ENCODE peak calls at places on chromosomes 16 and 17, in six cellular contexts. M, A, L, P, H and B are unnamed samples.

GRCh38 chr16:31138621-31139578 is 3.4 kb upstream of the PRSS8 start:
- DNase-seq in M (peak; percentile 41), A (no peak), L (peak; percentile 70), P (no peak), H (peak; percentile 76), B (no peak)

GRCh38 chr17:280901-281300 is 71.7 kb downstream of the RPH3AL start:
- DNase-seq in M (no peak), A (no peak), L (no peak), P (peak; percentile 32), H (no peak), B (no peak)

GRCh38 chr16:8669481-8669880 is 4.9 kb upstream of the ABAT start:
- DNase-seq in M (no peak), A (no peak), L (no peak), P (no peak), H (no peak), B (no peak)

GRCh38 chr16:46768809-46769208 is 20.7 kb upstream of the MYLK3 start:
- DNase-seq in M (no peak), A (no peak), L (no peak), P (no peak), H (no peak), B (no peak)

GRCh38 chr16:88523381-88524159 is 46.6 kb upstream of the ZC3H18 start:
- DNase-seq in M (no peak), A (no peak), L (no peak), P (no peak), H (no peak), B (peak; percentile 78)

GRCh38 chr17:2899911-2900310 is 103.7 kb downstream of the RAP1GAP2 start:
- DNase-seq in M (no peak), A (no peak), L (peak; percentile 11), P (no peak), H (no peak), B (no peak)

GRCh38 chr17:77096570-77097214 is 44.1 kb upstream of the SEC14L1 start:
- DNase-seq in M (peak; percentile 41), A (peak; percentile 76), L (peak; percentile 73), P (no peak), H (peak; percentile 78), B (peak; percentile 61)

GRCh38 chr17:33910200-33910857 is 344.8 kb upstream of the CCL2 start:
- DNase-seq in M (no peak), A (no peak), L (no peak), P (no peak), H (no peak), B (peak; percentile 31)

GRCh38 chr16:80100846-80101451 is 439.8 kb upstream of the DYNLRB2 start:
- DNase-seq in M (no peak), A (no peak), L (no peak), P (no peak), H (no peak), B (no peak)

GRCh38 chr17:78510141-78510935 is 66.9 kb downstream of the DNAH17 start:
- DNase-seq in M (no peak), A (no peak), L (no peak), P (no peak), H (no peak), B (no peak)

GRCh38 chr17:4529533-4530152 is 25.5 kb downstream of the MYBBP1A start:
- DNase-seq in M (no peak), A (no peak), L (no peak), P (no peak), H (no peak), B (no peak)

GRCh38 chr17:60606036-60606435 is 6.0 kb downstream of the PPM1D start:
- DNase-seq in M (no peak), A (no peak), L (no peak), P (no peak), H (peak; percentile 46), B (no peak)

GRCh38 chr16:1167276-1168107 is 14.6 kb downstream of the CACNA1H start:
- DNase-seq in M (no peak), A (no peak), L (no peak), P (no peak), H (no peak), B (no peak)

GRCh38 chr17:72699566-72699965 is 392.9 kb downstream of the SLC39A11 start:
- DNase-seq in M (no peak), A (peak; percentile 79), L (peak; percentile 39), P (no peak), H (no peak), B (no peak)

GRCh38 chr16:72809446-72809845 is 238.5 kb downstream of the ZFHX3 start:
- DNase-seq in M (no peak), A (no peak), L (no peak), P (no peak), H (no peak), B (no peak)

GRCh38 chr16:78538919-78539318 is 439.5 kb downstream of the WWOX start:
- DNase-seq in M (no peak), A (no peak), L (no peak), P (no peak), H (no peak), B (no peak)

GRCh38 chr17:49101054-49101534 is 31.5 kb upstream of the B4GALNT2 start:
- DNase-seq in M (no peak), A (no peak), L (peak; percentile 86), P (no peak), H (no peak), B (no peak)

GRCh38 chr17:59846391-59847165 is 46.2 kb downstream of the TUBD1 start:
- DNase-seq in M (peak; percentile 99), A (peak; percentile 45), L (peak; percentile 94), P (peak; percentile 95), H (peak; percentile 74), B (no peak)

GRCh38 chr16:28544998-28545397 is 6.2 kb upstream of the NUPR1 start:
- DNase-seq in M (no peak), A (no peak), L (no peak), P (no peak), H (no peak), B (no peak)

GRCh38 chr16:995087-995486 is 13.5 kb downstream of the SOX8 start:
- DNase-seq in M (no peak), A (no peak), L (peak; percentile 24), P (no peak), H (no peak), B (no peak)

GRCh38 chr17:63694974-63695773 is 4.8 kb downstream of the LIMD2 start:
- DNase-seq in M (no peak), A (no peak), L (no peak), P (no peak), H (no peak), B (no peak)

GRCh38 chr17:1529863-1530262 is 13.5 kb upstream of the INPP5K start:
- DNase-seq in M (no peak), A (no peak), L (no peak), P (no peak), H (no peak), B (no peak)

GRCh38 chr17:1535737-1536136 is 19.3 kb upstream of the INPP5K start:
- DNase-seq in M (no peak), A (no peak), L (no peak), P (no peak), H (no peak), B (no peak)

GRCh38 chr17:1532836-1533602 is 16.6 kb upstream of the INPP5K start:
- DNase-seq in M (no peak), A (peak; percentile 32), L (no peak), P (no peak), H (no peak), B (peak; percentile 69)

DNA sequence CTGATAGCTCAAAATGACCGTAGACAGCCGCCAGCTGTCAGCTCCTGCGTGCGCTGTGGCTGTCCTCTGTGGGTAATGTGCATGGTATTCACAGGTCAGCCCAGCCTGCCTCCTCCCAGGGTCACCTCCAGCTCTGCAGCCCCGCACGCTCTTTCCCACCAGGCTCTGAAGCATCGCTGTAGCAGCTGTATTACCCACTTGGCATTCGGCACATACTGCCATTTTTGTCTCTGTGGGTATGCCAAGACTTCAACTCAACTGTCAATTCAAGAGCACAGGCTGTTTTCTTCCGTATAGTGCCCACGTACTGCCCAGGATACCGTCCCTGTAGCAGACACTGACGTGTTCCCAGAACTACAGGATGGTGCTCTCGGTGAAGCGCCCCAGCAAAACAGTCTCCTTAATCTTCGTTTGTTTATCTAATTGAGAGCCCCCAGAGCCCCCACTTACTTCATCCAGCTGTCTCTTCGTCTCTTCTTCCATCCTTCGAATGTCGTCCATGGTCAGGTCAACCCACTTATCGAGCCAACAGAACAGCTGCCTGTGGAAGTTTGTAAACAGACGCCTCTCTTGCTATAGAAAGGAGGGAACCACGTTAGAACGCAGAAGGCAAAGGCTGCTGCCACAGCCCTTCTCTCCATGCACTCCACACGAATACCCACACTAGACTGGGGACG is 17.4 kb upstream of the INPP5K start:
- DNase-seq in M (no peak), A (no peak), L (no peak), P (no peak), H (no peak), B (no peak)
- TF ChIP-seq POLR2A in M (no peak), A (no peak), L (no peak), P (no peak), H (no peak), B (no peak)

GRCh38 chr17:37490638-37491614 is 1.2 kb downstream of the DUSP14 start:
- DNase-seq in M (peak; percentile 64), A (peak; percentile 71), L (peak; percentile 93), P (peak; percentile 85), H (peak; percentile 85), B (peak; percentile 24)
- TF ChIP-seq POLR2A in M (peak; percentile 48), A (no peak), L (peak; percentile 92), P (no peak), H (peak; percentile 44), B (no peak)

DNA sequence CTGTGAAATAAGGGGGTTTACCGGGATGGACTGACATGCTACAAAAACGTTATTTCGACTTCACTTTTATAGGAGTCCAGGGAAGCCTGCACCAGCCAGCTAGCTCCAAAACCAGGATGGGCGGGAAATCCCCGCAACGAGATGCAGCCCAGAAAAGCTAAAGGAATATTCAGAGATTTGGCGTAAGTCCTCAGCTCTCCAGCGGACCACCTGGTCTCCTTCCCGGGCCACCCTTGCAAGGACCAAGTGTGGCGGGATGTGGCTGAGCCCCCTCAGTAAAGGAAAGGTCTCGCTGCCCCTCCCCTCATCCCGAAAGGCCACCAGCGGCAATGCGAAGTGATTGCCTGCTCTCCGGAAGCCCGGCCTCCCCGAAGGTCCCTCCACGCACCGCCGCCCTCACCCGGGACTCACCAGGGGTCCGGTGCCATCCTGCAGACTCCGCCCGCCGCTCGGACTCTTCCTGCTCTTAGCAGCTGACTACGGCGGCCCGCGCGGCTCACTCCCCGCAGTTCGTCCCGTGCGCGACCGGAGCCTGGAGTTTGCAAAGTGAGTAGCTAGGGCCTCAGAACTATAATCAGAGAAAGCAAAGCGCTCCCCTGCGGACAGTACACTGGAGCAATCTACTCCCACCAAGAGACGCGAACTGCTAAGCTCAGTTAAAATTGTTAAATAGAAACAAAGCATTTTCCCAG is at the start of gene STX8:
- DNase-seq in M (peak; percentile 78), A (peak; percentile 96), L (peak; percentile 87), P (peak; percentile 94), H (peak; percentile 90), B (peak; percentile 92)
- TF ChIP-seq POLR2A in M (peak; percentile 52), A (no peak), L (no peak), P (peak; percentile 14), H (no peak), B (peak; percentile 61)

GRCh38 chr17:18182190-18182977 is 1.2 kb upstream of the ALKBH5 start:
- DNase-seq in M (no peak), A (peak; percentile 67), L (no peak), P (no peak), H (peak; percentile 16), B (no peak)

GRCh38 chr17:18181358-18181757 is 2.3 kb upstream of the ALKBH5 start:
- DNase-seq in M (no peak), A (no peak), L (peak; percentile 29), P (no peak), H (no peak), B (no peak)

GRCh38 chr17:18183334-18184142 is at the start of gene ALKBH5:
- DNase-seq in M (peak; percentile 99), A (peak; percentile 99), L (peak; percentile 100), P (peak; percentile 99), H (peak; percentile 99), B (peak; percentile 100)

GRCh38 chr17:18184143-18185007 is 747 bp downstream of the ALKBH5 start:
- DNase-seq in M (no peak), A (peak; percentile 54), L (peak; percentile 55), P (peak; percentile 88), H (peak; percentile 46), B (peak; percentile 82)

GRCh38 chr17:18182978-18183333 is 672 bp upstream of the ALKBH5 start:
- DNase-seq in M (no peak), A (peak; percentile 84), L (peak; percentile 78), P (peak; percentile 92), H (no peak), B (peak; percentile 96)
- TF ChIP-seq POLR2A in M (peak; percentile 70), A (no peak), L (peak; percentile 85), P (no peak), H (no peak), B (no peak)